ENCODE peak calls at places on chromosomes 1 and 21, in six cellular contexts. One of them, this sample, is unnamed.
A peak's percentile ranks its signal among the peaks of the same experiment; 100 is the strongest.

GRCh38 chr1:1157914-1158710 is 15.6 kb upstream of the TTLL10 start:
- DNase-seq in fibroblast of villous mesenchyme: peak; percentile 26
- DNase-seq in NT2/D1: no peak
- DNase-seq in ovary: no peak
- DNase-seq in CD4-positive, CD25-positive, alpha-beta regulatory T cell: peak; percentile 47
- DNase-seq in tibial artery: no peak
- DNase-seq in this sample: no peak

GRCh38 chr1:53369761-53370160 is 41.9 kb upstream of the LRP8 start:
- DNase-seq in fibroblast of villous mesenchyme: no peak
- DNase-seq in NT2/D1: no peak
- DNase-seq in ovary: no peak
- DNase-seq in CD4-positive, CD25-positive, alpha-beta regulatory T cell: no peak
- DNase-seq in tibial artery: peak; percentile 27
- DNase-seq in this sample: no peak

GRCh38 chr1:53982034-53982761 is 35.8 kb downstream of the LDLRAD1 start:
- DNase-seq in fibroblast of villous mesenchyme: peak; percentile 66
- DNase-seq in NT2/D1: peak; percentile 87
- DNase-seq in ovary: peak; percentile 38
- DNase-seq in CD4-positive, CD25-positive, alpha-beta regulatory T cell: no peak
- DNase-seq in tibial artery: no peak
- DNase-seq in this sample: no peak

GRCh38 chr1:229222081-229222480 is 48.8 kb upstream of the RAB4A start:
- DNase-seq in fibroblast of villous mesenchyme: no peak
- DNase-seq in NT2/D1: no peak
- DNase-seq in ovary: no peak
- DNase-seq in CD4-positive, CD25-positive, alpha-beta regulatory T cell: no peak
- DNase-seq in tibial artery: no peak
- DNase-seq in this sample: no peak

GRCh38 chr1:57165546-57165945 is 199.7 kb upstream of the C8B start:
- DNase-seq in fibroblast of villous mesenchyme: no peak
- DNase-seq in NT2/D1: no peak
- DNase-seq in ovary: no peak
- DNase-seq in CD4-positive, CD25-positive, alpha-beta regulatory T cell: no peak
- DNase-seq in tibial artery: no peak
- DNase-seq in this sample: no peak

GRCh38 chr1:28173151-28173979 is 3.1 kb downstream of the PTAFR start:
- DNase-seq in fibroblast of villous mesenchyme: no peak
- DNase-seq in NT2/D1: no peak
- DNase-seq in ovary: no peak
- DNase-seq in CD4-positive, CD25-positive, alpha-beta regulatory T cell: no peak
- DNase-seq in tibial artery: no peak
- DNase-seq in this sample: no peak

GRCh38 chr21:35922618-35923017 is 137.7 kb downstream of the SETD4 start:
- DNase-seq in fibroblast of villous mesenchyme: peak; percentile 72
- DNase-seq in NT2/D1: no peak
- DNase-seq in ovary: no peak
- DNase-seq in CD4-positive, CD25-positive, alpha-beta regulatory T cell: no peak
- DNase-seq in tibial artery: no peak
- DNase-seq in this sample: no peak

GRCh38 chr1:15065291-15065690 is 88.3 kb upstream of the TMEM51 start:
- DNase-seq in fibroblast of villous mesenchyme: no peak
- DNase-seq in NT2/D1: no peak
- DNase-seq in ovary: no peak
- DNase-seq in CD4-positive, CD25-positive, alpha-beta regulatory T cell: no peak
- DNase-seq in tibial artery: no peak
- DNase-seq in this sample: no peak

GRCh38 chr21:26177741-26178452 is 7.3 kb upstream of the APP start:
- DNase-seq in fibroblast of villous mesenchyme: no peak
- DNase-seq in NT2/D1: no peak
- DNase-seq in ovary: no peak
- DNase-seq in CD4-positive, CD25-positive, alpha-beta regulatory T cell: no peak
- DNase-seq in tibial artery: no peak
- DNase-seq in this sample: no peak

GRCh38 chr1:229871078-229871676 is 195.9 kb upstream of the GALNT2 start:
- DNase-seq in fibroblast of villous mesenchyme: no peak
- DNase-seq in NT2/D1: no peak
- DNase-seq in ovary: no peak
- DNase-seq in CD4-positive, CD25-positive, alpha-beta regulatory T cell: no peak
- DNase-seq in tibial artery: no peak
- DNase-seq in this sample: no peak

GRCh38 chr1:42851420-42851819 is 5.0 kb downstream of the ZNF691 start:
- DNase-seq in fibroblast of villous mesenchyme: no peak
- DNase-seq in NT2/D1: no peak
- DNase-seq in ovary: no peak
- DNase-seq in CD4-positive, CD25-positive, alpha-beta regulatory T cell: no peak
- DNase-seq in tibial artery: no peak
- DNase-seq in this sample: no peak

GRCh38 chr1:12480748-12481362 is 137.2 kb downstream of the DHRS3 start:
- DNase-seq in fibroblast of villous mesenchyme: peak; percentile 81
- DNase-seq in NT2/D1: peak; percentile 9
- DNase-seq in ovary: no peak
- DNase-seq in CD4-positive, CD25-positive, alpha-beta regulatory T cell: no peak
- DNase-seq in tibial artery: no peak
- DNase-seq in this sample: peak; percentile 80

GRCh38 chr1:92940541-92940940 is 20.7 kb downstream of the DIPK1A start:
- DNase-seq in fibroblast of villous mesenchyme: peak; percentile 69
- DNase-seq in NT2/D1: no peak
- DNase-seq in ovary: no peak
- DNase-seq in CD4-positive, CD25-positive, alpha-beta regulatory T cell: no peak
- DNase-seq in tibial artery: no peak
- DNase-seq in this sample: no peak

GRCh38 chr1:78060857-78061563 is 15.2 kb downstream of the GIPC2 start:
- DNase-seq in fibroblast of villous mesenchyme: no peak
- DNase-seq in NT2/D1: no peak
- DNase-seq in ovary: no peak
- DNase-seq in CD4-positive, CD25-positive, alpha-beta regulatory T cell: no peak
- DNase-seq in tibial artery: no peak
- DNase-seq in this sample: no peak

GRCh38 chr1:226697608-226698544 is 41.2 kb downstream of the ITPKB start:
- DNase-seq in fibroblast of villous mesenchyme: no peak
- DNase-seq in NT2/D1: no peak
- DNase-seq in ovary: no peak
- DNase-seq in CD4-positive, CD25-positive, alpha-beta regulatory T cell: no peak
- DNase-seq in tibial artery: no peak
- DNase-seq in this sample: no peak

GRCh38 chr21:38280446-38280845 is 23.7 kb downstream of the KCNJ15 start:
- DNase-seq in fibroblast of villous mesenchyme: peak; percentile 67
- DNase-seq in NT2/D1: no peak
- DNase-seq in ovary: no peak
- DNase-seq in CD4-positive, CD25-positive, alpha-beta regulatory T cell: no peak
- DNase-seq in tibial artery: no peak
- DNase-seq in this sample: no peak

GRCh38 chr1:39960461-39960958 is 5.6 kb downstream of the MFSD2A start:
- DNase-seq in fibroblast of villous mesenchyme: no peak
- DNase-seq in NT2/D1: no peak
- DNase-seq in ovary: no peak
- DNase-seq in CD4-positive, CD25-positive, alpha-beta regulatory T cell: no peak
- DNase-seq in tibial artery: no peak
- DNase-seq in this sample: peak; percentile 55

GRCh38 chr1:2375923-2376260 is 15.5 kb downstream of the MORN1 start:
- DNase-seq in fibroblast of villous mesenchyme: no peak
- DNase-seq in NT2/D1: no peak
- DNase-seq in ovary: no peak
- DNase-seq in CD4-positive, CD25-positive, alpha-beta regulatory T cell: no peak
- DNase-seq in tibial artery: no peak
- DNase-seq in this sample: no peak
- H3K4me3 ChIP-seq in fibroblast of villous mesenchyme: no peak overlapping the region
- H3K4me3 ChIP-seq in NT2/D1: no peak overlapping the region
- H3K4me3 ChIP-seq in ovary: no peak overlapping the region
- H3K4me3 ChIP-seq in CD4-positive, CD25-positive, alpha-beta regulatory T cell: no peak overlapping the region
- H3K4me3 ChIP-seq in tibial artery: no peak overlapping the region
- H3K4me3 ChIP-seq in this sample: no peak overlapping the region

DNA sequence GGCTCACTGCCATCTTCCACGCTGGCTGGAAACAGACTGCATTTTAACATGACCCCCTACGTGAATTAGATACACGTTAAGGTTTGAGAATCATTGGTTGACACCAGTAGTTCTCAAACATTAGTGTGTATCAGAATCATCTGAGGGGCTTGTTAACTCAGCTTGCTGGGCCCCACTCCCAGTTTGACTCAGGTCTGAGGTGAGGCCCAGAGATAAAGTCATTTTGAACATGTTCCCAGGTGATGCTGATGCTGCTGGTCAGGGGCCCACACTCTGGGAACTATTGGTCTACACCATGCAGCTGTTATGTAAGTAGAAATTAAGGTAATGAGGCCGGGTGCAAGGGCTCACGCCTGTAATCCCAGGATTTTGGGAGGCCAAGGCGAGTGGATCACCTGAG is 1.3 kb downstream of the LSM10 start:
- DNase-seq in fibroblast of villous mesenchyme: no peak
- DNase-seq in NT2/D1: no peak
- DNase-seq in ovary: no peak
- DNase-seq in CD4-positive, CD25-positive, alpha-beta regulatory T cell: no peak
- DNase-seq in tibial artery: no peak
- DNase-seq in this sample: no peak
- H3K4me3 ChIP-seq in fibroblast of villous mesenchyme: no peak overlapping the region
- H3K4me3 ChIP-seq in NT2/D1: no peak overlapping the region
- H3K4me3 ChIP-seq in ovary: no peak overlapping the region
- H3K4me3 ChIP-seq in CD4-positive, CD25-positive, alpha-beta regulatory T cell: no peak overlapping the region
- H3K4me3 ChIP-seq in tibial artery: no peak overlapping the region
- H3K4me3 ChIP-seq in this sample: peak overlapping the region; percentile 97

DNA sequence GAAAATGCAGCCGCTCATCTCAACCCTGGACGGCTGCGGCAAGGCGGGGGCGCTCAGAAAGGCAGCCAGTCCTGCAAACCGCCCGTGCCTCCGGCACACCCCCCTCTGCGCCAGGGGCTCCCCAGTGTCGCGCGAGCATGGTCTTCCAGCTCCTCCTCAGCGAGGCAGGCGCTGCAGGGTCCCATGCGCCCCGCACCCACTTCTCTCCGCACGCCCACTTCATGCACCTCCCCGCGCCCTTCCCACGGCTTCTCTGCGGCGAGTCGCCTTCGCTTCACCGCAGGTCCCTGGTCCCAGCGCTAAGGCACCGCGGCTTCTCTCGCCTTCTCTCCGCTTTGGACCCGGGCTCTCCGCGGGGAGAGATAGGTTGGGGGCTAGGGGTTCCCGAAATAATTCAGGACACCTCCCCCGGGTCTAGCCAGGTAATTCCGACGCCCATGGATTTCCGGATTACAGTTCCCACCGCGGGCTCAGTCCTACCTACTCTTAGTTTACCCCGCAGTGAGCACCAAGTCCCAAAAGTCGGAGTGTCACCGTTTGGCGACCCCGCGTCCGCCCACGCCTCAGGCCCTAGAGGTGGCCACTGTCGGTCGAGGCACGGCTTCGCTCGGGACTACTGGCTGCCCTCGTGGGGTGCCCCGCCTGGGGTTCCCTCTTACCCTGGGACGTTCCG is 67.5 kb downstream of the SYT2 start:
- DNase-seq in fibroblast of villous mesenchyme: no peak
- DNase-seq in NT2/D1: no peak
- DNase-seq in ovary: no peak
- DNase-seq in CD4-positive, CD25-positive, alpha-beta regulatory T cell: peak; percentile 10
- DNase-seq in tibial artery: no peak
- DNase-seq in this sample: no peak
- H3K4me3 ChIP-seq in fibroblast of villous mesenchyme: no peak overlapping the region
- H3K4me3 ChIP-seq in NT2/D1: peak overlapping the region; percentile 63
- H3K4me3 ChIP-seq in ovary: peak overlapping the region; percentile 26
- H3K4me3 ChIP-seq in CD4-positive, CD25-positive, alpha-beta regulatory T cell: no peak overlapping the region
- H3K4me3 ChIP-seq in tibial artery: peak overlapping the region; percentile 35
- H3K4me3 ChIP-seq in this sample: no peak overlapping the region

GRCh38 chr1:16918371-16918770 is 3.4 kb upstream of the CROCC start:
- DNase-seq in fibroblast of villous mesenchyme: no peak
- DNase-seq in NT2/D1: no peak
- DNase-seq in ovary: no peak
- DNase-seq in CD4-positive, CD25-positive, alpha-beta regulatory T cell: no peak
- DNase-seq in tibial artery: no peak
- DNase-seq in this sample: no peak

GRCh38 chr1:16921391-16922185 is at the start of gene CROCC:
- DNase-seq in fibroblast of villous mesenchyme: peak; percentile 64
- DNase-seq in NT2/D1: peak; percentile 95
- DNase-seq in ovary: no peak
- DNase-seq in CD4-positive, CD25-positive, alpha-beta regulatory T cell: peak; percentile 15
- DNase-seq in tibial artery: no peak
- DNase-seq in this sample: peak; percentile 85

GRCh38 chr1:16922885-16923431 is 1.2 kb downstream of the CROCC start:
- DNase-seq in fibroblast of villous mesenchyme: no peak
- DNase-seq in NT2/D1: no peak
- DNase-seq in ovary: no peak
- DNase-seq in CD4-positive, CD25-positive, alpha-beta regulatory T cell: no peak
- DNase-seq in tibial artery: no peak
- DNase-seq in this sample: no peak

GRCh38 chr1:16922466-16922865 is 735 bp downstream of the CROCC start:
- DNase-seq in fibroblast of villous mesenchyme: no peak
- DNase-seq in NT2/D1: no peak
- DNase-seq in ovary: no peak
- DNase-seq in CD4-positive, CD25-positive, alpha-beta regulatory T cell: no peak
- DNase-seq in tibial artery: no peak
- DNase-seq in this sample: no peak

GRCh38 chr1:16920951-16921350 is 780 bp upstream of the CROCC start:
- DNase-seq in fibroblast of villous mesenchyme: no peak
- DNase-seq in NT2/D1: no peak
- DNase-seq in ovary: no peak
- DNase-seq in CD4-positive, CD25-positive, alpha-beta regulatory T cell: no peak
- DNase-seq in tibial artery: no peak
- DNase-seq in this sample: no peak
- H3K4me3 ChIP-seq in fibroblast of villous mesenchyme: no peak overlapping the region
- H3K4me3 ChIP-seq in NT2/D1: no peak overlapping the region
- H3K4me3 ChIP-seq in ovary: no peak overlapping the region
- H3K4me3 ChIP-seq in CD4-positive, CD25-positive, alpha-beta regulatory T cell: no peak overlapping the region
- H3K4me3 ChIP-seq in tibial artery: no peak overlapping the region
- H3K4me3 ChIP-seq in this sample: no peak overlapping the region

DNA sequence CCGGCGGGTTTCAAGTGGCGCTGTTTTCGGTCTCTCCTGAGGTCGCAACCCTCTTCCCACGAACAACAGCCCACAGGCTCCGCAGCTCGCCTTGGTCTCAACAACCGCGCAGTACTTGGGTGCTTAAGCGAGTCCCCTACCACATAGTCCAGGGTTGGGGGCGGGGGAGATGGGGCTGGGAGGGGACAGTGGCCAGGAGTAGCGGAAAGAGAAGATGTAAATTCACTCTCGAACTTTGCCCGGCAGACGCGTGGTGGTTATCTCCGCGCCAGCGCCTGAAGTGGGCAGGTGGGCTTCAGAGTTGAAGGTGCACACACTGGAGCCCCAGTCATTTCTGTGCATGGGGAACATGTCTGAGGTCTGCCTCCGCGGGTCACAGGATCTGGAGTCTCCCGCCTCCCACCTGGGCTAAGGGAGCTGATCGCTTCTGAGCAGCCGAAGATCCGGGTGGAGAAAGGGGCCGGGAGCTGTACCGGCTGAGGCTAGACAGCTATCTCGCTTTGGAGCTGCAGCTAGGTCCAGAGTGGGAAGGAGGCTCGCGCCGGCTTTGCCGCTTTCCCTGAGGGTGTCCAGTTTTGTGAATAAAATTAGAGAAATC is 4.3 kb upstream of the FOXD2 start:
- DNase-seq in fibroblast of villous mesenchyme: no peak
- DNase-seq in NT2/D1: no peak
- DNase-seq in ovary: no peak
- DNase-seq in CD4-positive, CD25-positive, alpha-beta regulatory T cell: no peak
- DNase-seq in tibial artery: no peak
- DNase-seq in this sample: no peak
- H3K4me3 ChIP-seq in fibroblast of villous mesenchyme: no peak overlapping the region
- H3K4me3 ChIP-seq in NT2/D1: peak overlapping the region; percentile 29
- H3K4me3 ChIP-seq in ovary: peak overlapping the region; percentile 23
- H3K4me3 ChIP-seq in CD4-positive, CD25-positive, alpha-beta regulatory T cell: no peak overlapping the region
- H3K4me3 ChIP-seq in tibial artery: peak overlapping the region; percentile 24
- H3K4me3 ChIP-seq in this sample: no peak overlapping the region

This sample was measured in Jurkat, Clone E6-1.